ENCODE peak calls at places on chromosomes 16 and 17, in six cellular contexts. One of them, this sample, is unnamed.

GRCh38 chr16:51813609-51814008 is 662.5 kb upstream of the SALL1 start:
- DNase-seq in kidney glomerular epithelial cell: no peak
- DNase-seq in COR-L47: no peak
- DNase-seq in germinal center: no peak
- DNase-seq in stimulated activated effector memory CD8-positive, alpha-beta T cell treated with anti-CD3 and anti-CD28 coated beads, Interleukin-12 subunit alpha, Interleukin-12 subunit beta, amount 100 ng/mL, for 72 hours: no peak
- DNase-seq in nucleus accumbens: no peak
- DNase-seq in this sample: peak

GRCh38 chr17:48545539-48545938 is 630 bp upstream of the HOXB2 start:
- DNase-seq in kidney glomerular epithelial cell: no peak
- DNase-seq in COR-L47: no peak
- DNase-seq in germinal center: no peak
- DNase-seq in stimulated activated effector memory CD8-positive, alpha-beta T cell treated with anti-CD3 and anti-CD28 coated beads, Interleukin-12 subunit alpha, Interleukin-12 subunit beta, amount 100 ng/mL, for 72 hours: no peak
- DNase-seq in nucleus accumbens: no peak
- DNase-seq in this sample: no peak

GRCh38 chr17:48818361-48818841 is 1.4 kb upstream of the TTLL6 start:
- DNase-seq in kidney glomerular epithelial cell: no peak
- DNase-seq in COR-L47: no peak
- DNase-seq in germinal center: no peak
- DNase-seq in stimulated activated effector memory CD8-positive, alpha-beta T cell treated with anti-CD3 and anti-CD28 coated beads, Interleukin-12 subunit alpha, Interleukin-12 subunit beta, amount 100 ng/mL, for 72 hours: no peak
- DNase-seq in nucleus accumbens: no peak
- DNase-seq in this sample: peak

GRCh38 chr17:29219378-29220047 is 27.1 kb upstream of the CRYBA1 start:
- DNase-seq in kidney glomerular epithelial cell: peak
- DNase-seq in COR-L47: peak
- DNase-seq in germinal center: peak
- DNase-seq in stimulated activated effector memory CD8-positive, alpha-beta T cell treated with anti-CD3 and anti-CD28 coated beads, Interleukin-12 subunit alpha, Interleukin-12 subunit beta, amount 100 ng/mL, for 72 hours: peak
- DNase-seq in nucleus accumbens: no peak
- DNase-seq in this sample: peak

GRCh38 chr17:32878211-32878610 is 1.3 kb upstream of the MYO1D start:
- DNase-seq in kidney glomerular epithelial cell: no peak
- DNase-seq in COR-L47: no peak
- DNase-seq in germinal center: no peak
- DNase-seq in stimulated activated effector memory CD8-positive, alpha-beta T cell treated with anti-CD3 and anti-CD28 coated beads, Interleukin-12 subunit alpha, Interleukin-12 subunit beta, amount 100 ng/mL, for 72 hours: no peak
- DNase-seq in nucleus accumbens: no peak
- DNase-seq in this sample: no peak

GRCh38 chr16:14658063-14658462 is 25.3 kb downstream of the BFAR start:
- DNase-seq in kidney glomerular epithelial cell: no peak
- DNase-seq in COR-L47: no peak
- DNase-seq in germinal center: peak
- DNase-seq in stimulated activated effector memory CD8-positive, alpha-beta T cell treated with anti-CD3 and anti-CD28 coated beads, Interleukin-12 subunit alpha, Interleukin-12 subunit beta, amount 100 ng/mL, for 72 hours: no peak
- DNase-seq in nucleus accumbens: no peak
- DNase-seq in this sample: no peak

GRCh38 chr16:1701216-1701878 is 4.6 kb upstream of the MAPK8IP3 start:
- DNase-seq in kidney glomerular epithelial cell: no peak
- DNase-seq in COR-L47: no peak
- DNase-seq in germinal center: no peak
- DNase-seq in stimulated activated effector memory CD8-positive, alpha-beta T cell treated with anti-CD3 and anti-CD28 coated beads, Interleukin-12 subunit alpha, Interleukin-12 subunit beta, amount 100 ng/mL, for 72 hours: no peak
- DNase-seq in nucleus accumbens: no peak
- DNase-seq in this sample: no peak

GRCh38 chr17:37838276-37838675 is 85.9 kb upstream of the TBC1D3K start:
- DNase-seq in kidney glomerular epithelial cell: no peak
- DNase-seq in COR-L47: no peak
- DNase-seq in germinal center: no peak
- DNase-seq in stimulated activated effector memory CD8-positive, alpha-beta T cell treated with anti-CD3 and anti-CD28 coated beads, Interleukin-12 subunit alpha, Interleukin-12 subunit beta, amount 100 ng/mL, for 72 hours: no peak
- DNase-seq in nucleus accumbens: no peak
- DNase-seq in this sample: no peak

GRCh38 chr17:68497885-68498319 is 14.3 kb upstream of the PRKAR1A start:
- DNase-seq in kidney glomerular epithelial cell: no peak
- DNase-seq in COR-L47: no peak
- DNase-seq in germinal center: peak
- DNase-seq in stimulated activated effector memory CD8-positive, alpha-beta T cell treated with anti-CD3 and anti-CD28 coated beads, Interleukin-12 subunit alpha, Interleukin-12 subunit beta, amount 100 ng/mL, for 72 hours: no peak
- DNase-seq in nucleus accumbens: no peak
- DNase-seq in this sample: no peak

GRCh38 chr17:5832886-5833285 is 237.3 kb upstream of the WSCD1 start:
- DNase-seq in kidney glomerular epithelial cell: peak
- DNase-seq in COR-L47: peak
- DNase-seq in germinal center: no peak
- DNase-seq in stimulated activated effector memory CD8-positive, alpha-beta T cell treated with anti-CD3 and anti-CD28 coated beads, Interleukin-12 subunit alpha, Interleukin-12 subunit beta, amount 100 ng/mL, for 72 hours: no peak
- DNase-seq in nucleus accumbens: no peak
- DNase-seq in this sample: peak